ENCODE peak calls at places on chromosomes 12 and 14, in nine cellular contexts. A is stomach; M is CD8-positive, alpha-beta T cell; F is transverse colon; I is PC-3; R is Panc1; Q is caudate nucleus; G is CD4-positive, alpha-beta T cell; U is A549. Z is an unnamed sample.

GRCh38 chr12:132764231-132764630 is 2.6 kb upstream of the ANKLE2 start:
- DNase-seq in A (no peak), M (no peak), F (no peak), I (no peak), R (no peak), Q (no peak), G (no peak), U (no peak), Z (peak; percentile 13)

GRCh38 chr14:32492482-32492881 is 163.4 kb downstream of the AKAP6 start:
- DNase-seq in A (no peak), M (no peak), F (no peak), I (no peak), R (no peak), Q (no peak), G (no peak), U (no peak), Z (no peak)

GRCh38 chr14:104515811-104516780 is 63.5 kb upstream of the C14orf180 start:
- DNase-seq in A (peak; percentile 20), M (no peak), F (no peak), I (no peak), R (no peak), Q (no peak), G (no peak), U (no peak), Z (no peak)

GRCh38 chr12:51888316-51889215 is 663 bp downstream of the ANKRD33 start:
- DNase-seq in A (no peak), M (no peak), F (no peak), I (no peak), R (no peak), Q (no peak), G (no peak), U (no peak), Z (no peak)

GRCh38 chr12:9717070-9717925 is 15.6 kb downstream of the CLECL1 start:
- DNase-seq in A (no peak), M (no peak), F (no peak), I (no peak), R (no peak), Q (no peak), G (no peak), U (no peak), Z (no peak)

GRCh38 chr14:92887157-92887556 is 35.8 kb upstream of the CHGA start:
- DNase-seq in A (no peak), M (no peak), F (no peak), I (no peak), R (no peak), Q (no peak), G (no peak), U (no peak), Z (no peak)

GRCh38 chr12:59940676-59941342 is 345.0 kb downstream of the SLC16A7 start:
- DNase-seq in A (no peak), M (no peak), F (no peak), I (no peak), R (no peak), Q (no peak), G (no peak), U (no peak), Z (no peak)

GRCh38 chr14:105023791-105024480 is 3.1 kb upstream of the CDCA4 start:
- DNase-seq in A (no peak), M (no peak), F (no peak), I (peak; percentile 91), R (peak; percentile 79), Q (no peak), G (no peak), U (peak; percentile 43), Z (no peak)

GRCh38 chr14:93011650-93012317 is 88.8 kb downstream of the CHGA start:
- DNase-seq in A (no peak), M (no peak), F (no peak), I (no peak), R (no peak), Q (peak; percentile 49), G (no peak), U (no peak), Z (no peak)

GRCh38 chr14:30272848-30273563 is 286.0 kb upstream of the G2E3 start:
- DNase-seq in A (no peak), M (no peak), F (no peak), I (no peak), R (no peak), Q (peak; percentile 17), G (no peak), U (no peak), Z (no peak)

GRCh38 chr14:93003945-93004698 is 81.2 kb downstream of the CHGA start:
- DNase-seq in A (no peak), M (no peak), F (no peak), I (no peak), R (no peak), Q (peak; percentile 40), G (no peak), U (no peak), Z (no peak)

GRCh38 chr14:74469548-74470518 is 23.3 kb downstream of the NPC2 start:
- DNase-seq in A (no peak), M (no peak), F (no peak), I (no peak), R (no peak), Q (no peak), G (no peak), U (no peak), Z (no peak)

GRCh38 chr12:80268924-80269749 is 169.8 kb downstream of the OTOGL start:
- DNase-seq in A (no peak), M (no peak), F (no peak), I (peak; percentile 92), R (peak; percentile 75), Q (no peak), G (no peak), U (peak; percentile 7), Z (no peak)

GRCh38 chr14:59631237-59631636 is 54.6 kb upstream of the CCDC175 start:
- DNase-seq in A (no peak), M (no peak), F (no peak), I (peak; percentile 58), R (no peak), Q (no peak), G (no peak), U (no peak), Z (no peak)

GRCh38 chr12:46266382-46266791 is 2.5 kb downstream of the SLC38A1 start:
- DNase-seq in A (no peak), M (peak; percentile 67), F (peak; percentile 63), I (peak; percentile 77), R (no peak), Q (no peak), G (no peak), U (peak; percentile 41), Z (no peak)

GRCh38 chr14:35879654-35880249 is 53.6 kb downstream of the BRMS1L start:
- DNase-seq in A (no peak), M (no peak), F (no peak), I (peak; percentile 60), R (no peak), Q (no peak), G (no peak), U (peak; percentile 36), Z (no peak)

DNA sequence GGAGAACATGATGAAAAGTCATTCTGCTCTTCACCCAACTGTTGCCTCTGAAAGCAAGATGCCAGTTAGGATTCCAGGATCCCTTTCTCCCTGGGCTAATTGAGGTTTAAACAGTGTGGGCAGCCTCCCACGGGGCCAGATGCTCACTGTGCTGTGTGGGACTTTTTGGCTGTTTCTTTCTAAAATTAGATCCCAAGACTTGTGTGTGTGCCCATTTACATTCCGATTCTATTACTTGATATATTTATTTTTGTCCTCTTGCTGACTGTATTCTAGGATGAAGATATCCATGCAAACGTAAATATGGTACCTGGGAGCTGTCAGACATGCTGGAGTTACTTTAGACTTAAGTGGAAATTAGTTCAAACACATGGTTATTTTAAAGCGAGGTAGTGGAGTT is 6.2 kb downstream of the IFT43 start:
- DNase-seq in A (no peak), M (no peak), F (no peak), I (no peak), R (no peak), Q (no peak), G (no peak), U (no peak), Z (no peak)
- H3K27ac ChIP-seq in A (no peak overlapping the region), M (no peak overlapping the region), F (peak overlapping the region; percentile 66), I (no peak overlapping the region), R (no peak overlapping the region), Q (no peak overlapping the region), G (no peak overlapping the region), U (no peak overlapping the region), Z (no peak overlapping the region)

GRCh38 chr12:6603095-6603567 is 4.0 kb downstream of the CHD4 start:
- DNase-seq in A (no peak), M (peak; percentile 59), F (peak; percentile 19), I (no peak), R (no peak), Q (no peak), G (peak; percentile 32), U (no peak), Z (peak; percentile 66)
- H3K27ac ChIP-seq in A (peak overlapping the region; percentile 51), M (peak overlapping the region; percentile 24), F (peak overlapping the region; percentile 99), I (no peak overlapping the region), R (no peak overlapping the region), Q (peak overlapping the region; percentile 11), G (peak overlapping the region; percentile 60), U (peak overlapping the region; percentile 7), Z (peak overlapping the region; percentile 15)

GRCh38 chr12:95790912-95791849 is 617 bp upstream of the NTN4 start:
- DNase-seq in A (no peak), M (peak; percentile 35), F (peak; percentile 20), I (peak; percentile 64), R (no peak), Q (no peak), G (no peak), U (peak; percentile 62), Z (peak; percentile 33)

GRCh38 chr12:95787274-95787814 is 3.2 kb downstream of the NTN4 start:
- DNase-seq in A (no peak), M (no peak), F (no peak), I (no peak), R (no peak), Q (no peak), G (no peak), U (no peak), Z (no peak)

GRCh38 chr12:95789126-95790024 is 1.2 kb downstream of the NTN4 start:
- DNase-seq in A (peak; percentile 51), M (no peak), F (peak; percentile 17), I (peak; percentile 38), R (no peak), Q (no peak), G (no peak), U (peak; percentile 50), Z (peak; percentile 37)

GRCh38 chr12:95790025-95790911 is at the start of gene NTN4:
- DNase-seq in A (peak; percentile 69), M (peak; percentile 26), F (peak; percentile 64), I (peak; percentile 60), R (no peak), Q (no peak), G (no peak), U (peak; percentile 33), Z (peak; percentile 42)

DNA sequence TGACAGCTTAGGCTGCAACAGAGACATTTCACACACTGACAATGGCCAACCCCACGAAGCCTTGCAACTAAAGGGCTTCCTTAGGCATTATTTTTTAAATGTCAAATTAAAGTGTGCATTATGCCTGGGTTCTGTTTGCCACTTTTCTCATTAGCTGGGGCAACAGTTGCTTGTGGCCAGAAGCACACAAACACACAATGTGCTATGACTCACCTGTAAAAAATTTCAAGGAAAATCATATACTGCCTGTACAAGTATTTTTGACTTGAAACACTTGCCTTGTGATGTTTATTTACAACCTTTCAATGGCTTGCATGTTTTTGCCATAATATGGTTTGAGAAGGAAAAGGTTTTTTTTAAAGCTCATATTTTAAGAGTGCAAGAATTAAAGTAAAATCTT is 1.9 kb downstream of the NTN4 start:
- DNase-seq in A (no peak), M (no peak), F (no peak), I (peak; percentile 85), R (no peak), Q (no peak), G (no peak), U (no peak), Z (no peak)
- H3K27ac ChIP-seq in A (peak overlapping the region; percentile 92), M (no peak overlapping the region), F (no peak overlapping the region), I (peak overlapping the region; percentile 91), R (peak overlapping the region; percentile 13), Q (no peak overlapping the region), G (no peak overlapping the region), U (peak overlapping the region; percentile 99), Z (no peak overlapping the region)

GRCh38 chr12:113186666-113187325 is 1.3 kb downstream of the RITA1 start:
- DNase-seq in A (no peak), M (no peak), F (peak; percentile 32), I (no peak), R (no peak), Q (no peak), G (no peak), U (no peak), Z (no peak)
- H3K27ac ChIP-seq in A (no peak overlapping the region), M (no peak overlapping the region), F (peak overlapping the region; percentile 35), I (no peak overlapping the region), R (peak overlapping the region; percentile 77), Q (no peak overlapping the region), G (no peak overlapping the region), U (peak overlapping the region; percentile 98), Z (no peak overlapping the region)

Z was measured in heart right ventricle.